ENCODE peak calls at places on chromosomes 6 and 20, in eight cellular contexts. One of them, this sample, is unnamed. For H3K4me1, the result is how much of the 10 kb centered on the place peaks cover.

GRCh38 chr6:29926795-29927427 is 15.4 kb upstream of the HLA-A start:
- DNase-seq in tibial nerve: peak
- DNase-seq in stomach: peak
- DNase-seq in heart left ventricle: peak
- DNase-seq in Peyer's patch: no peak
- DNase-seq in spleen: peak
- DNase-seq in transverse colon: peak
- DNase-seq in ovary: peak
- DNase-seq in this sample: peak

GRCh38 chr6:33947916-33948594 is 144.3 kb upstream of the MLN start:
- DNase-seq in tibial nerve: no peak
- DNase-seq in stomach: no peak
- DNase-seq in heart left ventricle: no peak
- DNase-seq in Peyer's patch: no peak
- DNase-seq in spleen: peak
- DNase-seq in transverse colon: no peak
- DNase-seq in ovary: no peak
- DNase-seq in this sample: no peak

GRCh38 chr6:13096084-13096483 is 232.3 kb downstream of the TBC1D7 start:
- DNase-seq in tibial nerve: no peak
- DNase-seq in stomach: no peak
- DNase-seq in heart left ventricle: no peak
- DNase-seq in Peyer's patch: no peak
- DNase-seq in spleen: no peak
- DNase-seq in transverse colon: no peak
- DNase-seq in ovary: no peak
- DNase-seq in this sample: no peak

GRCh38 chr6:24464253-24465038 is 24.9 kb downstream of the GPLD1 start:
- DNase-seq in tibial nerve: no peak
- DNase-seq in stomach: no peak
- DNase-seq in heart left ventricle: no peak
- DNase-seq in Peyer's patch: no peak
- DNase-seq in spleen: no peak
- DNase-seq in transverse colon: no peak
- DNase-seq in ovary: no peak
- DNase-seq in this sample: no peak

GRCh38 chr6:53960311-53960710 is 150.9 kb upstream of the MLIP start:
- DNase-seq in tibial nerve: no peak
- DNase-seq in stomach: no peak
- DNase-seq in heart left ventricle: no peak
- DNase-seq in Peyer's patch: no peak
- DNase-seq in spleen: no peak
- DNase-seq in transverse colon: no peak
- DNase-seq in ovary: no peak
- DNase-seq in this sample: no peak

GRCh38 chr6:1409774-1410465 is 20.5 kb downstream of the FOXF2 start:
- DNase-seq in tibial nerve: no peak
- DNase-seq in stomach: no peak
- DNase-seq in heart left ventricle: peak
- DNase-seq in Peyer's patch: no peak
- DNase-seq in spleen: no peak
- DNase-seq in transverse colon: no peak
- DNase-seq in ovary: no peak
- DNase-seq in this sample: no peak

GRCh38 chr6:163489584-163489983 is 75.1 kb downstream of the QKI start:
- DNase-seq in tibial nerve: no peak
- DNase-seq in stomach: no peak
- DNase-seq in heart left ventricle: no peak
- DNase-seq in Peyer's patch: no peak
- DNase-seq in spleen: no peak
- DNase-seq in transverse colon: no peak
- DNase-seq in ovary: no peak
- DNase-seq in this sample: no peak

GRCh38 chr6:126153661-126154060 is 167.3 kb downstream of the TRMT11 start:
- DNase-seq in tibial nerve: no peak
- DNase-seq in stomach: no peak
- DNase-seq in heart left ventricle: no peak
- DNase-seq in Peyer's patch: no peak
- DNase-seq in spleen: no peak
- DNase-seq in transverse colon: no peak
- DNase-seq in ovary: no peak
- DNase-seq in this sample: no peak

GRCh38 chr6:69593706-69594105 is 203.1 kb downstream of the LMBRD1 start:
- DNase-seq in tibial nerve: no peak
- DNase-seq in stomach: no peak
- DNase-seq in heart left ventricle: no peak
- DNase-seq in Peyer's patch: no peak
- DNase-seq in spleen: no peak
- DNase-seq in transverse colon: no peak
- DNase-seq in ovary: no peak
- DNase-seq in this sample: no peak

GRCh38 chr6:42140756-42141602 is 1.4 kb downstream of the C6orf132 start:
- DNase-seq in tibial nerve: peak
- DNase-seq in stomach: peak
- DNase-seq in heart left ventricle: no peak
- DNase-seq in Peyer's patch: no peak
- DNase-seq in spleen: no peak
- DNase-seq in transverse colon: no peak
- DNase-seq in ovary: no peak
- DNase-seq in this sample: peak

GRCh38 chr6:42138190-42138589 is 4.2 kb downstream of the C6orf132 start:
- DNase-seq in tibial nerve: no peak
- DNase-seq in stomach: no peak
- DNase-seq in heart left ventricle: no peak
- DNase-seq in Peyer's patch: no peak
- DNase-seq in spleen: no peak
- DNase-seq in transverse colon: no peak
- DNase-seq in ovary: no peak
- DNase-seq in this sample: no peak

GRCh38 chr6:42140051-42140450 is 2.4 kb downstream of the C6orf132 start:
- DNase-seq in tibial nerve: no peak
- DNase-seq in stomach: peak
- DNase-seq in heart left ventricle: no peak
- DNase-seq in Peyer's patch: peak
- DNase-seq in spleen: peak
- DNase-seq in transverse colon: peak
- DNase-seq in ovary: no peak
- DNase-seq in this sample: peak

GRCh38 chr6:42137192-42137753 is 5.1 kb downstream of the C6orf132 start:
- DNase-seq in tibial nerve: no peak
- DNase-seq in stomach: peak
- DNase-seq in heart left ventricle: no peak
- DNase-seq in Peyer's patch: no peak
- DNase-seq in spleen: no peak
- DNase-seq in transverse colon: peak
- DNase-seq in ovary: no peak
- DNase-seq in this sample: peak

GRCh38 chr6:42138630-42139619 is 3.5 kb downstream of the C6orf132 start:
- DNase-seq in tibial nerve: no peak
- DNase-seq in stomach: no peak
- DNase-seq in heart left ventricle: no peak
- DNase-seq in Peyer's patch: no peak
- DNase-seq in spleen: no peak
- DNase-seq in transverse colon: no peak
- DNase-seq in ovary: no peak
- DNase-seq in this sample: no peak
- H3K4me1 ChIP-seq in tibial nerve: under half
- H3K4me1 ChIP-seq in stomach: half or more
- H3K4me1 ChIP-seq in heart left ventricle: under half
- H3K4me1 ChIP-seq in Peyer's patch: under half
- H3K4me1 ChIP-seq in spleen: under half
- H3K4me1 ChIP-seq in transverse colon: under half
- H3K4me1 ChIP-seq in ovary: under half
- H3K4me1 ChIP-seq in this sample: half or more

GRCh38 chr6:45613678-45614077 is 235.9 kb upstream of the SUPT3H start:
- DNase-seq in tibial nerve: peak
- DNase-seq in stomach: no peak
- DNase-seq in heart left ventricle: no peak
- DNase-seq in Peyer's patch: no peak
- DNase-seq in spleen: no peak
- DNase-seq in transverse colon: peak
- DNase-seq in ovary: peak
- DNase-seq in this sample: peak
- H3K27ac ChIP-seq in tibial nerve: peak
- H3K27ac ChIP-seq in stomach: no peak
- H3K27ac ChIP-seq in heart left ventricle: no peak
- H3K27ac ChIP-seq in Peyer's patch: no peak
- H3K27ac ChIP-seq in spleen: no peak
- H3K27ac ChIP-seq in transverse colon: no peak
- H3K27ac ChIP-seq in ovary: no peak
- H3K27ac ChIP-seq in this sample: no peak

GRCh38 chr20:18913701-18914100 is 100.1 kb downstream of the SCP2D1 start:
- DNase-seq in tibial nerve: no peak
- DNase-seq in stomach: no peak
- DNase-seq in heart left ventricle: no peak
- DNase-seq in Peyer's patch: no peak
- DNase-seq in spleen: no peak
- DNase-seq in transverse colon: no peak
- DNase-seq in ovary: no peak
- DNase-seq in this sample: no peak
- TF ChIP-seq POLR2A in tibial nerve: no peak
- TF ChIP-seq POLR2A in stomach: no peak
- TF ChIP-seq POLR2A in heart left ventricle: no peak
- TF ChIP-seq POLR2A in Peyer's patch: no peak
- TF ChIP-seq POLR2A in spleen: no peak
- TF ChIP-seq POLR2A in transverse colon: no peak
- TF ChIP-seq POLR2A in ovary: no peak
- TF ChIP-seq POLR2A in this sample: no peak

DNA sequence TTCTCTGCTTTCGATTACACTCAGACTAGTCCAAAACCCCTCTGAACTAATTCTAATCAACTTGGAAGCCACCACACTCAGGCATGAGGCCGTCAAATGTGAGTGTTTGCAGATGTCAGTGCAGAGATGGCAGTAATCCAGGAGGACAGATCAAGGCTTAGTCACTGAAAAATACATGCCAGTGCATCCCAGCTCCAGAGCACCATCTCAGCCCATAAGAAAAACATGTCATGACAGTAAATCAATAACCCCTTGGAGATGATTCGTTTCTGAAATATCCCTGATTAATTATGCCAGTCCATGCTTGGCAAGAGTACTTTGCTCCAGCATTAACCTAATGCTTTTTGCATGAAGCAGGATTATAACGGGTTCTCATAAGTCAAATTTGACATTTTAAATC is 179.5 kb downstream of the ADAT2 start:
- DNase-seq in tibial nerve: peak
- DNase-seq in stomach: no peak
- DNase-seq in heart left ventricle: no peak
- DNase-seq in Peyer's patch: no peak
- DNase-seq in spleen: no peak
- DNase-seq in transverse colon: no peak
- DNase-seq in ovary: peak
- DNase-seq in this sample: no peak
- H3K4me1 ChIP-seq in tibial nerve: under half
- H3K4me1 ChIP-seq in stomach: under half
- H3K4me1 ChIP-seq in heart left ventricle: under half
- H3K4me1 ChIP-seq in Peyer's patch: under half
- H3K4me1 ChIP-seq in spleen: under half
- H3K4me1 ChIP-seq in transverse colon: under half
- H3K4me1 ChIP-seq in ovary: under half
- H3K4me1 ChIP-seq in this sample: under half

DNA sequence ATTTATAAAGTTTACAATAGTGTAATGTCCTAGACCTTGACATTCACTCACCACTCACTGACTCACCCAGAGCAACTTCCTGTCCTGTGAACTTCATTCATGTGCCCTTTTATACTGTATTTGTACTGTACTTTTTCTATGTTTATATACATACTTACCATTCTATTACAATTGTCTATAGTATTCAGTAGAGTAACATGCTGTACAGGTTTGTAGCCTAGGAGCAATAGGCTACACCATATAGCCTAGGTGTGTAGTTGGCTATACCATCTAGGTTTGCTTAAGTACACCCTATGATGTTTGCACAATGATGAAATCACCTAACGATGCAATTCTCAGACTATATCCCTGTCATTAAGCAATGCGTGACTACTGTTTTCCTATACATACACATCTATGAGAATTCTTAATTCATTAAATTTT is 17.5 kb downstream of the EDEM2 start:
- DNase-seq in tibial nerve: no peak
- DNase-seq in stomach: no peak
- DNase-seq in heart left ventricle: no peak
- DNase-seq in Peyer's patch: no peak
- DNase-seq in spleen: no peak
- DNase-seq in transverse colon: no peak
- DNase-seq in ovary: no peak
- DNase-seq in this sample: no peak
- H3K27ac ChIP-seq in tibial nerve: no peak
- H3K27ac ChIP-seq in stomach: no peak
- H3K27ac ChIP-seq in heart left ventricle: no peak
- H3K27ac ChIP-seq in Peyer's patch: no peak
- H3K27ac ChIP-seq in spleen: peak
- H3K27ac ChIP-seq in transverse colon: peak
- H3K27ac ChIP-seq in ovary: no peak
- H3K27ac ChIP-seq in this sample: no peak

DNA sequence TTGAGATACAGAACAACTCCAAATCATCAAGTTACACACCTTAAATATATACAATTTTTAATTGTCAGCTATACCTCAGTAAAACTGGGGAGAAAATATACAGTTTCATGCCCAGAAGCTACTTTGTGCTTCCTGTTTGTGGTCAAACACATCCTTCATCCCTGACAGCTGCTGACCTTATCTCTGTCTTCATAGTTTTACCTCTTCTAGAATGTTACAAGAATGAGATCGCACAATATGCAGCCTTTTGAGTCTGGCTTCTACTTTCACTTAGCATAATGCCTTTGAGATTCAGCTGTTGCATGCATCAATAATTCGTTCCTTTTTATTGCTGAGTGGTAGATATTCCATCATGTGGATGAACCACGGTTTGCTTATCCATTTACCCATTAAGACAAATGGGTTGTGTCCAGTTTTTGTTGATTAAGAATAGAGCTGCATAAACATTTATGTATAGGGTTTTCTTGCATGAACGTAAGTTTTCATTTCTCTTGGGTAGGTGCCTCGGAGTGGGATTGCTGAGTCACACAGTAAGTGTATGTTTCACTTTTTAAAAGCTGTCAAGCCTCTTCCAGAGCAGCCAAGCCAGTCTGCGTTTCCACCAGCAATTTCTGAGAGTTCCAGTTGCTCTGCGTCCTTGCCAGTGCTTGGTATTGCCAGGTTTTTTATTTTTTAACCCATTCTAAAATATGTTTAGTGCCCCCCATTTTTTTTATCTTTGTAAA is 86.6 kb upstream of the PAX1 start:
- DNase-seq in tibial nerve: no peak
- DNase-seq in stomach: no peak
- DNase-seq in heart left ventricle: no peak
- DNase-seq in Peyer's patch: no peak
- DNase-seq in spleen: no peak
- DNase-seq in transverse colon: no peak
- DNase-seq in ovary: no peak
- DNase-seq in this sample: no peak
- TF ChIP-seq POLR2A in tibial nerve: no peak
- TF ChIP-seq POLR2A in stomach: no peak
- TF ChIP-seq POLR2A in heart left ventricle: no peak
- TF ChIP-seq POLR2A in Peyer's patch: no peak
- TF ChIP-seq POLR2A in spleen: no peak
- TF ChIP-seq POLR2A in transverse colon: no peak
- TF ChIP-seq POLR2A in ovary: no peak
- TF ChIP-seq POLR2A in this sample: no peak

GRCh38 chr6:38214159-38214558 is 394.6 kb downstream of the ZFAND3 start:
- DNase-seq in tibial nerve: no peak
- DNase-seq in stomach: no peak
- DNase-seq in heart left ventricle: no peak
- DNase-seq in Peyer's patch: no peak
- DNase-seq in spleen: no peak
- DNase-seq in transverse colon: no peak
- DNase-seq in ovary: no peak
- DNase-seq in this sample: no peak
- H3K4me1 ChIP-seq in tibial nerve: under half
- H3K4me1 ChIP-seq in stomach: under half
- H3K4me1 ChIP-seq in heart left ventricle: under half
- H3K4me1 ChIP-seq in Peyer's patch: under half
- H3K4me1 ChIP-seq in spleen: under half
- H3K4me1 ChIP-seq in transverse colon: under half
- H3K4me1 ChIP-seq in ovary: under half
- H3K4me1 ChIP-seq in this sample: under half